ENCODE peak calls at places on chromosomes 1 and 21, in six cellular contexts. L is pancreas, E is body of pancreas, J is ascending aorta, B is esophagus squamous epithelium, X is neural progenitor cell. V is an unnamed sample.

GRCh38 chr1:57252597-57253306 is 171.1 kb downstream of the DAB1 start:
- DNase-seq in E (no peak), X (peak; percentile 29), B (no peak), L (no peak), J (no peak), V (no peak)

GRCh38 chr1:213989071-213989739 is 1.4 kb downstream of the PROX1 start:
- DNase-seq in L (peak; percentile 65), J (no peak), B (no peak), E (peak; percentile 44), X (peak; percentile 58), V (peak; percentile 47)

GRCh38 chr1:230797376-230798186 is 50.4 kb downstream of the CAPN9 start:
- DNase-seq in X (peak; percentile 81), E (peak; percentile 73), J (no peak), L (peak; percentile 66), B (no peak), V (peak; percentile 72)

GRCh38 chr21:35635261-35635660 is 425.1 kb downstream of the SETD4 start:
- DNase-seq in L (no peak), B (no peak), J (no peak), X (no peak), E (no peak), V (no peak)

GRCh38 chr1:68207129-68207689 is 25.1 kb downstream of the WLS start:
- DNase-seq in X (no peak), J (no peak), E (no peak), L (no peak), B (no peak), V (no peak)

GRCh38 chr1:52955129-52955970 is 28.3 kb downstream of the SCP2 start:
- DNase-seq in E (peak; percentile 49), B (no peak), X (no peak), L (no peak), J (no peak), V (no peak)

GRCh38 chr1:198780376-198780775 is 141.5 kb downstream of the PTPRC start:
- DNase-seq in E (no peak), B (no peak), J (no peak), L (no peak), X (no peak), V (no peak)

GRCh38 chr21:42465008-42465878 is 30.8 kb downstream of the RSPH1 start:
- DNase-seq in X (no peak), J (no peak), L (no peak), B (no peak), E (peak; percentile 78), V (no peak)

GRCh38 chr1:111462368-111463028 is 11.3 kb upstream of the C1orf162 start:
- DNase-seq in B (no peak), L (no peak), E (no peak), J (no peak), X (no peak), V (no peak)

GRCh38 chr1:15951341-15952153 is 24.4 kb downstream of the ZBTB17 start:
- DNase-seq in L (no peak), J (no peak), E (no peak), B (no peak), X (no peak), V (no peak)

GRCh38 chr1:202276920-202277319 is 64.8 kb downstream of the UBE2T start:
- DNase-seq in L (no peak), B (no peak), J (no peak), E (no peak), X (no peak), V (no peak)

GRCh38 chr1:36458910-36459309 is 5.3 kb downstream of the MRPS15 start:
- DNase-seq in B (no peak), X (no peak), L (peak; percentile 14), J (no peak), E (no peak), V (no peak)

GRCh38 chr1:234544094-234544579 is 65.2 kb upstream of the TARBP1 start:
- DNase-seq in J (no peak), X (no peak), L (no peak), B (no peak), E (peak; percentile 75), V (peak; percentile 68)

GRCh38 chr1:33367488-33368405 is 46.8 kb upstream of the A3GALT2 start:
- DNase-seq in B (peak; percentile 20), L (peak; percentile 97), X (peak; percentile 93), E (peak; percentile 89), J (no peak), V (peak; percentile 86)

GRCh38 chr1:93811646-93812045 is 67.4 kb downstream of the DNTTIP2 start:
- DNase-seq in L (no peak), J (no peak), E (no peak), X (no peak), B (no peak), V (no peak)

GRCh38 chr21:32257952-32258785 is 20.7 kb downstream of the MIS18A start:
- DNase-seq in L (peak; percentile 69), J (no peak), X (peak; percentile 88), E (peak; percentile 87), B (no peak), V (peak; percentile 74)

GRCh38 chr1:210232524-210233215 is at the start of gene SERTAD4:
- DNase-seq in J (no peak), L (peak; percentile 66), X (peak; percentile 67), E (peak; percentile 26), B (no peak), V (peak; percentile 78)

GRCh38 chr1:70290248-70290647 is 64.3 kb downstream of the ANKRD13C start:
- DNase-seq in B (no peak), X (no peak), E (no peak), L (no peak), J (no peak), V (no peak)

GRCh38 chr1:194117582-194117981 is 931.2 kb upstream of the B3GALT2 start:
- DNase-seq in X (peak; percentile 39), J (no peak), B (no peak), L (no peak), E (no peak), V (no peak)

GRCh38 chr1:57017201-57017600 is 51.4 kb upstream of the C8B start:
- DNase-seq in L (no peak), J (no peak), X (no peak), E (no peak), B (no peak), V (no peak)

DNA sequence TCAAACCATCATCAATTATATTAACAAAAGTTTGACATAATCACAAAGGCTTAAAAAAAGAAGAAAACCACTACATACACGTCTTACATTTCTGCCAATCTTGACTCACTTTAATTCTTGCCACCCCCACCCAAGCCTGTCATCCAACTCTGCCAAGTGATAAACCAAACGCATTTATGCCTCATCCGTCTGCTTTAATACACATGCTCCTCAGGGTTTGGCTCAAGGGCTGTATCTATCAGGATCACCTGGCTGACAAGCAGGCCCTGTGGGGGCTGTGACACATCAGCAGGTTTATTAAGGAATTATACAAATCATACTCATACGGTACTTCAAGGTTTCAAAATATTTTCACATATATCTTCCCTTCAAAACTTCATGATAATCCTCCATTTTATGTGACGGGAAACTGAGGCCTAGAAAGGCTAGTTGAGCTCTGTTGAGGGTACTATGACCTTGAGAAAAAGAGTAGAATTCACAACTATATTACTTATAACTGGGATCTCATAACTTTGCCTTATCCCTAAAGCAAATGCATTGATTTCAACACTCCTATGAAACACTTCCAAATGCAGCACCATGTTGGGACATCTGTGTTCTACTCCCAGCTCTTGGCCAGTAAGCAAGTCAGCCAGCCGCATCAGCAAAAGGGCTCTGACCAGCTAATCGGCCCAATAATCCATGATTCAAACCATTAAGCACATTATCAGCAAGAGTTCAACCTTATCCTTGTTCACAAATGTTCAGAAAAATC is 8.7 kb downstream of the SORT1 start:
- DNase-seq in J (no peak), E (no peak), L (no peak), B (no peak), X (no peak), V (no peak)
- H3K4me3 ChIP-seq in J (peak overlapping the region; percentile 4), E (no peak overlapping the region), L (no peak overlapping the region), B (peak overlapping the region; percentile 22), X (no peak overlapping the region), V (no peak overlapping the region)

GRCh38 chr1:22500476-22500875 is 48.8 kb downstream of the ZBTB40 start:
- DNase-seq in B (no peak), E (peak; percentile 69), L (no peak), X (no peak), J (no peak), V (peak; percentile 74)
- TF ChIP-seq CTCF in B (no peak), E (peak; percentile 14), L (no peak), X (no peak), J (no peak), V (no peak)

GRCh38 chr1:31669433-31669785 is 24.7 kb upstream of the PEF1 start:
- DNase-seq in J (no peak), X (no peak), B (no peak), E (no peak), L (no peak), V (no peak)
- H3K4me3 ChIP-seq in J (peak overlapping the region; percentile 46), X (no peak overlapping the region), B (peak overlapping the region; percentile 46), E (no peak overlapping the region), L (no peak overlapping the region), V (no peak overlapping the region)

DNA sequence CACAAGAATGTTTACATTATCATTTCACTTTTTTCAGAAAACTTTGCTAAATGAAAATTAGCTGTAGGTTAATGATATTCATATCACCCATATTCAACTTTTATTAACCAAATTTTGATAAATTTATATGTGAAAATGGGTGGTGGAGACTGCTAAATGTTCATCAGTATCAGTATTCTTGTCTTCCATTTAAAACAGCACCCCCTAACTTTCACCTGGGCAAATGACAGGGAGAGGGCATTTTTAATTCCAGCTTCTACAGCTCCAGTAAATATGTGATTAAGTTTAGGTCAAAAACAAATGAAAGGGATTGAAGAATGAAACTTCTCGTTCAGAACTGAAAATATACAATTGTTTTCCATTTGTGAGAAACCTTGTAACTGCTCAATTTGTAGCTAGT is 722.2 kb downstream of the KCNT2 start:
- DNase-seq in J (no peak), B (no peak), L (no peak), E (no peak), X (peak; percentile 6), V (no peak)
- TF ChIP-seq CTCF in J (no peak), B (no peak), L (no peak), E (no peak), X (peak; percentile 63), V (no peak)

GRCh38 chr21:43637530-43637929 is 21.8 kb downstream of the HSF2BP start:
- DNase-seq in L (no peak), B (no peak), E (no peak), J (no peak), X (no peak), V (no peak)
- H3K4me3 ChIP-seq in L (no peak overlapping the region), B (no peak overlapping the region), E (no peak overlapping the region), J (no peak overlapping the region), X (no peak overlapping the region), V (no peak overlapping the region)

V was measured in thyroid gland.